ENCODE peak calls at places on chromosomes 13 and 19, in eight cellular contexts. M is breast epithelium, N is mucosa of descending colon, S is choroid plexus epithelial cell, L is fibroblast of pulmonary artery, F is neural progenitor cell, X is tibial artery, J is left lung. K is an unnamed sample.

GRCh38 chr13:98690348-98691041 is 62.0 kb downstream of the SLC15A1 start:
- DNase-seq in M (no peak), N (no peak), S (no peak), L (no peak), F (no peak), X (no peak), J (no peak), K (no peak)

GRCh38 chr19:18263324-18264215 is 10.7 kb downstream of the IQCN start:
- DNase-seq in M (no peak), N (no peak), S (no peak), L (no peak), F (no peak), X (no peak), J (no peak), K (no peak)

GRCh38 chr19:10968527-10969081 is 7.8 kb downstream of the SMARCA4 start:
- DNase-seq in M (no peak), N (peak), S (no peak), L (no peak), F (no peak), X (no peak), J (no peak), K (no peak)

GRCh38 chr13:109454167-109454917 is 332.0 kb downstream of the IRS2 start:
- DNase-seq in M (no peak), N (no peak), S (peak), L (peak), F (no peak), X (no peak), J (no peak), K (no peak)

GRCh38 chr13:93279982-93280381 is 53.4 kb downstream of the GPC6 start:
- DNase-seq in M (no peak), N (no peak), S (no peak), L (no peak), F (no peak), X (no peak), J (no peak), K (no peak)

GRCh38 chr13:52707375-52707774 is 32.2 kb downstream of the CNMD start:
- DNase-seq in M (no peak), N (no peak), S (peak), L (no peak), F (no peak), X (no peak), J (no peak), K (no peak)

GRCh38 chr13:19984430-19985218 is 26.1 kb downstream of the ZMYM2 start:
- DNase-seq in M (no peak), N (no peak), S (peak), L (peak), F (peak), X (no peak), J (no peak), K (no peak)

GRCh38 chr13:82259284-82259683 is 1623.0 kb downstream of the SLITRK1 start:
- DNase-seq in M (no peak), N (no peak), S (no peak), L (no peak), F (no peak), X (no peak), J (no peak), K (no peak)

GRCh38 chr13:70324519-70324918 is 216.3 kb upstream of the KLHL1 start:
- DNase-seq in M (no peak), N (peak), S (no peak), L (no peak), F (no peak), X (no peak), J (no peak), K (no peak)

GRCh38 chr13:98529171-98529570 is 47.7 kb downstream of the STK24 start:
- DNase-seq in M (no peak), N (no peak), S (no peak), L (no peak), F (no peak), X (no peak), J (no peak), K (no peak)

GRCh38 chr13:44385847-44386246 is 12.2 kb downstream of the SERP2 start:
- DNase-seq in M (no peak), N (no peak), S (no peak), L (no peak), F (no peak), X (no peak), J (peak), K (no peak)

GRCh38 chr13:107712145-107712544 is 503.2 kb downstream of the LIG4 start:
- DNase-seq in M (no peak), N (no peak), S (no peak), L (no peak), F (no peak), X (no peak), J (no peak), K (no peak)

GRCh38 chr13:41007359-41008118 is 11.6 kb downstream of the ELF1 start:
- DNase-seq in M (no peak), N (no peak), S (peak), L (no peak), F (peak), X (no peak), J (no peak), K (no peak)

GRCh38 chr13:51769455-51770127 is 34.4 kb downstream of the DHRS12 start:
- DNase-seq in M (no peak), N (no peak), S (peak), L (peak), F (no peak), X (peak), J (no peak), K (peak)

GRCh38 chr13:113460064-113460555 is 6.8 kb upstream of the ADPRHL1 start:
- DNase-seq in M (no peak), N (no peak), S (no peak), L (no peak), F (no peak), X (no peak), J (no peak), K (peak)

GRCh38 chr13:78241278-78241919 is 322.8 kb upstream of the EDNRB start:
- DNase-seq in M (no peak), N (peak), S (peak), L (peak), F (peak), X (no peak), J (no peak), K (peak)

GRCh38 chr13:24148414-24149305 is 11.9 kb upstream of the SPATA13 start:
- DNase-seq in M (peak), N (peak), S (peak), L (peak), F (no peak), X (no peak), J (peak), K (no peak)

DNA sequence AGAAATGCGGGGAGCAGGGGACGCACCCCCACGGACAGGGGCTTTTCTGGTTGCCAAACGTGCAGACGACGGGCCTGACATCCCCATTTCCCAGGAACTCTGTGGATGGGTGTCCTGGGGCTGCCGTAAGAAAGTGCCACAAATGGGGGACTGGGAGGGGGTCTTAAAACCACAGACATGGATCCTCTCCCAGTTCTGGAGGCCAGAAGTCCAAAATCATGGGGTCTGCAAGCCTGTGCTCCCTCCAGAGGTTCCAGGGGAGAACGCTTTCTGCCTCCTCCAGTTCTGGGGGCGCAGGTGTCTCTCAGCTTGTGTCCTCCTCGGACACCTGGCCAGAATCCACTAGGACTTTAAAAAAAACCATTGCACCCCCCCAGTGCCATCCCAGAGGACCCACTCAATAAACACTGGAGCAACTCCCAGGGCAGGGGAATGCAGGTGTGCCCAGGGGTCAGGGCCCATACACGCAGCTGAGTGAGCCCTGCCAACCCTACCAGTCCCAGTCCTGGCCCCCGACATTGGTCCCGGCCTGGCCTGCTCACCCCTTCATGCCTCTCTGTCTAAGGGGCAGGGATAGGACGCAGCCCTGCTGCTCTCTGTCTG is 103.9 kb downstream of the GADD45B start:
- DNase-seq in M (no peak), N (no peak), S (no peak), L (no peak), F (no peak), X (peak), J (peak), K (peak)
- H3K4me3 ChIP-seq in M (peak), N (no peak), S (peak), L (peak), F (no peak), X (peak), J (no peak), K (peak)

DNA sequence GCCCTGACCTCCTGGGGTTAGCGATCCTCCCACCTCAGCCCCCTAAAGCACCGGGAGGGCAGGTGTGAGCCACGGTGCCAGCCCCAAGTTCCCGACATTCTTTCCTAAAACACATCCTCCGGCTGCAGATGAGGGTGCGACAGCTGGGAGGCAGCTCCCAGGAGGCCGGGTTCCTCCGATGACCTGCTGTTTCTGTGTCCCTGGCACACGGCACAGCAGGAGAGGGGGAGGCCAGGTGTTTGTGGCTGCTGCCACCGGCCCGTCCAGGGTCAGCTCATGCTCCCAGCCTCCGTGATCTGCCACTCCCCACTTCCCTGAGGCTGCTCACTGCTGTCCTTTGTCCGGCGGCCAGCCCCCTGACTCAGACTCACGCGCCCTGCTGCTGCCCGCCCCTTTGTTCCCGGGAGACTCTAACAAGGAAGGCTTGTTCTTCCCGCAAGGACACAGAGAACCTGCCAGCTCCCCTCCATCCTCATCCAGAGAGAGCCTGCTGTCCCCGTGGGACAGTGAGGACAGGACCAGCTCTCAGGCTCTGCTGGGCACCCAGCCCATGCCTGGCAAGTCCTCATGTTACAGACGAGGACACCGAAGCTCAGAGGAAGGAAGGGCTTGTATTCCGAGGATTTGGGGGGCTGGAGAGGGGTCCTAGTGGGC is 10.6 kb upstream of the MADCAM1 start:
- DNase-seq in M (peak), N (no peak), S (peak), L (no peak), F (peak), X (peak), J (no peak), K (peak)
- H3K4me3 ChIP-seq in M (no peak), N (no peak), S (no peak), L (no peak), F (peak), X (no peak), J (no peak), K (no peak)

DNA sequence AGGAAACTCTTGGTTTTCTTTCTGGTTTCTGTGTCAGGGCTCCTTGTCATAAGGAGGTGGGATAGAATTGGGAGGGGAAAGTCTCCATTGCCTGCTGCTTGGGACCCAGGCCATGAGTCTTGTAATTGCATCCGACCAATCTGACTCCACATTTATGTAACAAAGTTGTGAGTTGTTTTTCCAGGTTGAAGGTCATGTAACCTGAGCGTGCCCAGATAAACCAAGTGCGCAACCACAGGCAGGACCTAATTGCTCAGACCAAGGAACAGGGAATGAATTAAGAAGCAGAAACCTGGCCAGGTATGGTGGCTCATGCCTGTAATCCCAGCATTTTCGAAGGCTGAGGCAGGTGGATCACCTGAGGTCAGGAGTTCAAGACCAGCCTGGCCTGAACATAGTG is 17.8 kb downstream of the RASL11A start:
- DNase-seq in M (no peak), N (no peak), S (no peak), L (no peak), F (no peak), X (no peak), J (no peak), K (no peak)
- H3K4me3 ChIP-seq in M (no peak), N (no peak), S (no peak), L (no peak), F (no peak), X (no peak), J (no peak), K (no peak)

DNA sequence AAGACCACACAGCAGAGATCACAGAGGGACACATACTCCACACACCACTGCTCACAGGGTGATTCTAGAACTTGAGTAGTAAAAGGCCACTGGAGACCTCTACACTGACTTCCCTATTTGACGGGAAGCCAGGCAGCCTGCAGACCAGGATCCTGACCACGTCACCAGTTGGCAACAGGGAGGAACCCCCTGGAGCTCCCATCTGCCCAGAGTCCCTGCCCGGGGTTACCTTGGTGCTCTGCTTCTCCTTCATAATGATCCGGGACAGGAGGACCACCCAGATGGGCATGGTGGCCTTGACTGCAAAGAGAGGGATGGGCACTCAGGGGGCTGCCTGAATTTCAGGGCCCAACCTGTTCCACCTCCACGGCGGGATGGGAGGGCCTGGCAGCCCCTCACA is 932 bp downstream of the SLC35E1 start:
- DNase-seq in M (no peak), N (no peak), S (peak), L (peak), F (no peak), X (no peak), J (no peak), K (no peak)
- H3K4me3 ChIP-seq in M (peak), N (no peak), S (peak), L (peak), F (peak), X (peak), J (peak), K (peak)

DNA sequence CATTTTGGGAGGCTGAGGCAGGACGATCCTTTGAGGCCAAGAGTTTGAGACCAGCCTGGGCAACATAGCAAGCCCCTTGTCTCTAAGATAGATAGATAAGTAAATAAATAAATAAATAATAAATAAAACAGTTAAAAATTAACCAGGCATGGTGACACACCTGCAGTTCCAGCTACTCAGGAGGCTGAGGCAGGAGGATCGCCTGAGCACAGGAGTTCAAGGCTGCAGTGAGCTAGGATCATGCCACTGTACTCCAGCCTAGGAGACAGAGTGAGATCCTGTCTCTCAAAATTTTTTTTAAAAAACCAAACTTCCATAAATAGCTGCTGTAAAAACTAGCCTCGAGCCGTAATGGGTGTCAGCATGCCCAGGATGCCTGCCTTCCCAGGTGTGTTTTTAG is 14.4 kb upstream of the NAXD start:
- DNase-seq in M (no peak), N (no peak), S (no peak), L (no peak), F (no peak), X (no peak), J (no peak), K (no peak)
- H3K4me3 ChIP-seq in M (no peak), N (no peak), S (no peak), L (no peak), F (no peak), X (no peak), J (no peak), K (no peak)

GRCh38 chr19:38251564-38252051 is 4.6 kb downstream of the PPP1R14A start:
- DNase-seq in M (no peak), N (no peak), S (no peak), L (peak), F (no peak), X (peak), J (no peak), K (no peak)

GRCh38 chr19:38255759-38256052 is 468 bp downstream of the PPP1R14A start:
- DNase-seq in M (no peak), N (no peak), S (no peak), L (no peak), F (peak), X (peak), J (no peak), K (no peak)

GRCh38 chr19:38252385-38252784 is 3.8 kb downstream of the PPP1R14A start:
- DNase-seq in M (no peak), N (no peak), S (no peak), L (no peak), F (no peak), X (no peak), J (no peak), K (no peak)

GRCh38 chr19:38252935-38253691 is 3.1 kb downstream of the PPP1R14A start:
- DNase-seq in M (no peak), N (no peak), S (no peak), L (peak), F (peak), X (peak), J (no peak), K (no peak)

DNA sequence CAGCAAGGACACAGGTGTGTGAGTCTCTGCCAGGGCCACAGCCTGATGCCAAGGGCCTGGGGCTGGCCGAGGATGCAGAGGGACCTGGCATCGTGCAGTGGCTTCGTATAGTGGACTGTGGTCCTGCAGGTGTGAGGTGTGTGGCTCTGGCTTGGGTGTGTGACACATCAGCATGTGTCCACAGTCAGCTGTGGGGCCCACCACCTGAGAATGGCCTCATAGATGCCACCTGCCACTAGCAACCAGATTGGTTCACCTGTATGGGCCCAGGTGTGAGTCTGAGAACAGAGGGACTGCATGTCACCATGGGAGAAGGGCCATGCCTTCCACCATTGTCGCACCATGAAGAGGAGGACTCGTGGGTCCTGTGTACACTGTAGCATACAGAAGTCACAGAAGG is 2.4 kb downstream of the PPP1R14A start:
- DNase-seq in M (no peak), N (no peak), S (no peak), L (no peak), F (no peak), X (no peak), J (no peak), K (no peak)
- H3K4me3 ChIP-seq in M (peak), N (no peak), S (no peak), L (no peak), F (no peak), X (peak), J (no peak), K (peak)

GRCh38 chr13:33508060-33508459 is 222.5 kb upstream of the STARD13 start:
- DNase-seq in M (no peak), N (no peak), S (no peak), L (no peak), F (no peak), X (no peak), J (no peak), K (no peak)
- H3K4me3 ChIP-seq in M (no peak), N (no peak), S (no peak), L (no peak), F (no peak), X (no peak), J (no peak), K (no peak)

DNA sequence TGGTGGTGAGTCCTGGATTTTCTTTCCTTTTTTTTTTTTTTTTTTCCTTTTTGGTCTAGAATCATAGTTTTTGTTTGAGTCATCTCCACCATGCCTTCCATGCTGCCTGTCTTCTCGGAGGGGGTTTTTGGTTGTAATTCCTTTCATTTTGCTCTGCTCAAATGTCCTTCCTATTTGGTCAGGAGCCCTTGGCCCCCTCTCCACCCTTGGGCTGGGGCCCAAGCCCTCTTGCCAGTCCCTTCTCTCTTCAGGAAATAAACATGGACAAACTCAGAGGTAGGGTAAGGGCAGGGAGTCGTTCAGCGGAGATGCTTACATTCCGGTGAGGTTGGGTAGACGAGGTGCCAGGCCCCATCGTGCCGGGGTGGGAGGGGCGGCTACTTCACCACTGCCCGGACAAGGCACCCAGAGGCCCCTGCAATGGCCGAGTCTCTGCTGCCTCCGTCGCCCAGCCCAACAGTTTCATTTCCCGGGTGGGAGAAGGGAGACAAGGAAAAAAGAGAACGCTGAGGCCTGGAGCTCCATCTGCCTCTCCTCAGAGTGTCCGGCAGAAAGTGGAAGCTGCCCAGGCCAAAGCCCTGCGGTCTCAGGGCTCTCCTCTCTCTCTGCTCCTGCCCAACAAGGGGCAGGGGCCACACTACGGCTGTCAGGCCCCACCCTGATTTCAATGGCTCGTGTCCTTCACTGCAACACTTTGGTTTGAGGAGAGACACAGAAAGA is 12.7 kb downstream of the ZNF574 start:
- DNase-seq in M (no peak), N (no peak), S (peak), L (peak), F (no peak), X (no peak), J (no peak), K (no peak)
- H3K4me3 ChIP-seq in M (peak), N (no peak), S (no peak), L (no peak), F (no peak), X (no peak), J (no peak), K (no peak)